ENCODE peak calls at places on chromosomes 7 and 10, in six cellular contexts. One of them, this sample, is unnamed.

GRCh38 chr7:120742370-120742769 is 115.6 kb downstream of the TSPAN12 start:
- DNase-seq in caudate nucleus: no peak
- DNase-seq in lung microvascular endothelial cell: no peak
- DNase-seq in body of pancreas: no peak
- DNase-seq in naive B cell: no peak
- DNase-seq in stimulated activated naive CD8-positive, alpha-beta T cell treated with anti-CD3 and anti-CD28 coated beads, Interleukin-15, amount 100 ng/mL, for 72 hours: no peak
- DNase-seq in this sample: no peak

GRCh38 chr7:137696376-137696775 is 150.4 kb downstream of the DGKI start:
- DNase-seq in caudate nucleus: no peak
- DNase-seq in lung microvascular endothelial cell: no peak
- DNase-seq in body of pancreas: no peak
- DNase-seq in naive B cell: no peak
- DNase-seq in stimulated activated naive CD8-positive, alpha-beta T cell treated with anti-CD3 and anti-CD28 coated beads, Interleukin-15, amount 100 ng/mL, for 72 hours: no peak
- DNase-seq in this sample: no peak

GRCh38 chr10:90462761-90463160 is 395.1 kb downstream of the HTR7 start:
- DNase-seq in caudate nucleus: no peak
- DNase-seq in lung microvascular endothelial cell: no peak
- DNase-seq in body of pancreas: no peak
- DNase-seq in naive B cell: no peak
- DNase-seq in stimulated activated naive CD8-positive, alpha-beta T cell treated with anti-CD3 and anti-CD28 coated beads, Interleukin-15, amount 100 ng/mL, for 72 hours: no peak
- DNase-seq in this sample: no peak

GRCh38 chr10:75658915-75659314 is 227.5 kb downstream of the LRMDA start:
- DNase-seq in caudate nucleus: no peak
- DNase-seq in lung microvascular endothelial cell: no peak
- DNase-seq in body of pancreas: no peak
- DNase-seq in naive B cell: no peak
- DNase-seq in stimulated activated naive CD8-positive, alpha-beta T cell treated with anti-CD3 and anti-CD28 coated beads, Interleukin-15, amount 100 ng/mL, for 72 hours: no peak
- DNase-seq in this sample: no peak

GRCh38 chr10:72557362-72557761 is 68.5 kb downstream of the MICU1 start:
- DNase-seq in caudate nucleus: no peak
- DNase-seq in lung microvascular endothelial cell: no peak
- DNase-seq in body of pancreas: no peak
- DNase-seq in naive B cell: no peak
- DNase-seq in stimulated activated naive CD8-positive, alpha-beta T cell treated with anti-CD3 and anti-CD28 coated beads, Interleukin-15, amount 100 ng/mL, for 72 hours: no peak
- DNase-seq in this sample: no peak

GRCh38 chr10:128855656-128856428 is 611.2 kb upstream of the MGMT start:
- DNase-seq in caudate nucleus: no peak
- DNase-seq in lung microvascular endothelial cell: no peak
- DNase-seq in body of pancreas: no peak
- DNase-seq in naive B cell: no peak
- DNase-seq in stimulated activated naive CD8-positive, alpha-beta T cell treated with anti-CD3 and anti-CD28 coated beads, Interleukin-15, amount 100 ng/mL, for 72 hours: no peak
- DNase-seq in this sample: no peak

GRCh38 chr10:94402204-94403033 is at the start of gene TBC1D12:
- DNase-seq in caudate nucleus: peak
- DNase-seq in lung microvascular endothelial cell: peak
- DNase-seq in body of pancreas: peak
- DNase-seq in naive B cell: peak
- DNase-seq in stimulated activated naive CD8-positive, alpha-beta T cell treated with anti-CD3 and anti-CD28 coated beads, Interleukin-15, amount 100 ng/mL, for 72 hours: peak
- DNase-seq in this sample: peak

GRCh38 chr10:7891634-7892033 is 73.3 kb downstream of the TAF3 start:
- DNase-seq in caudate nucleus: no peak
- DNase-seq in lung microvascular endothelial cell: peak
- DNase-seq in body of pancreas: no peak
- DNase-seq in naive B cell: no peak
- DNase-seq in stimulated activated naive CD8-positive, alpha-beta T cell treated with anti-CD3 and anti-CD28 coated beads, Interleukin-15, amount 100 ng/mL, for 72 hours: no peak
- DNase-seq in this sample: no peak

GRCh38 chr7:49775065-49775948 is 1.9 kb downstream of the VWC2 start:
- DNase-seq in caudate nucleus: no peak
- DNase-seq in lung microvascular endothelial cell: no peak
- DNase-seq in body of pancreas: no peak
- DNase-seq in naive B cell: no peak
- DNase-seq in stimulated activated naive CD8-positive, alpha-beta T cell treated with anti-CD3 and anti-CD28 coated beads, Interleukin-15, amount 100 ng/mL, for 72 hours: no peak
- DNase-seq in this sample: no peak

GRCh38 chr7:73437699-73438416 is 4.3 kb downstream of the FZD9 start:
- DNase-seq in caudate nucleus: no peak
- DNase-seq in lung microvascular endothelial cell: peak
- DNase-seq in body of pancreas: no peak
- DNase-seq in naive B cell: no peak
- DNase-seq in stimulated activated naive CD8-positive, alpha-beta T cell treated with anti-CD3 and anti-CD28 coated beads, Interleukin-15, amount 100 ng/mL, for 72 hours: no peak
- DNase-seq in this sample: no peak

GRCh38 chr7:87628780-87629569 is 777 bp downstream of the RUNDC3B start:
- DNase-seq in caudate nucleus: no peak
- DNase-seq in lung microvascular endothelial cell: peak
- DNase-seq in body of pancreas: peak
- DNase-seq in naive B cell: peak
- DNase-seq in stimulated activated naive CD8-positive, alpha-beta T cell treated with anti-CD3 and anti-CD28 coated beads, Interleukin-15, amount 100 ng/mL, for 72 hours: peak
- DNase-seq in this sample: peak

This sample was measured in stomach.